ENCODE peak calls at places on chromosomes 3 and 15, in six cellular contexts. One of them, this sample, is unnamed.

GRCh38 chr3:189165092-189165491 is 6.7 kb upstream of the TPRG1 start:
- DNase-seq in NCI-H774: no peak
- DNase-seq in T-helper 2 cell: no peak
- DNase-seq in frontal cortex: no peak
- DNase-seq in Right ventricle myocardium superior: no peak
- DNase-seq in hepatic stellate cell: no peak
- DNase-seq in this sample: no peak

GRCh38 chr3:139325551-139325950 is 18.3 kb upstream of the MRPS22 start:
- DNase-seq in NCI-H774: no peak
- DNase-seq in T-helper 2 cell: no peak
- DNase-seq in frontal cortex: no peak
- DNase-seq in Right ventricle myocardium superior: no peak
- DNase-seq in hepatic stellate cell: no peak
- DNase-seq in this sample: no peak

GRCh38 chr15:90203922-90204321 is 2.8 kb downstream of the SEMA4B start:
- DNase-seq in NCI-H774: no peak
- DNase-seq in T-helper 2 cell: no peak
- DNase-seq in frontal cortex: no peak
- DNase-seq in Right ventricle myocardium superior: no peak
- DNase-seq in hepatic stellate cell: no peak
- DNase-seq in this sample: no peak

GRCh38 chr3:29318251-29318650 is 37.4 kb downstream of the RBMS3 start:
- DNase-seq in NCI-H774: no peak
- DNase-seq in T-helper 2 cell: no peak
- DNase-seq in frontal cortex: no peak
- DNase-seq in Right ventricle myocardium superior: no peak
- DNase-seq in hepatic stellate cell: no peak
- DNase-seq in this sample: no peak

GRCh38 chr3:157807286-157807685 is 298.9 kb downstream of the SHOX2 start:
- DNase-seq in NCI-H774: no peak
- DNase-seq in T-helper 2 cell: no peak
- DNase-seq in frontal cortex: no peak
- DNase-seq in Right ventricle myocardium superior: no peak
- DNase-seq in hepatic stellate cell: no peak
- DNase-seq in this sample: no peak

GRCh38 chr15:72368895-72369294 is 6.9 kb downstream of the HEXA start:
- DNase-seq in NCI-H774: no peak
- DNase-seq in T-helper 2 cell: no peak
- DNase-seq in frontal cortex: no peak
- DNase-seq in Right ventricle myocardium superior: peak
- DNase-seq in hepatic stellate cell: no peak
- DNase-seq in this sample: no peak

GRCh38 chr3:197219627-197220026 is 78.8 kb downstream of the DLG1 start:
- DNase-seq in NCI-H774: no peak
- DNase-seq in T-helper 2 cell: no peak
- DNase-seq in frontal cortex: no peak
- DNase-seq in Right ventricle myocardium superior: no peak
- DNase-seq in hepatic stellate cell: no peak
- DNase-seq in this sample: no peak

GRCh38 chr3:11764931-11765363 is 81.7 kb downstream of the TAMM41 start:
- DNase-seq in NCI-H774: no peak
- DNase-seq in T-helper 2 cell: no peak
- DNase-seq in frontal cortex: no peak
- DNase-seq in Right ventricle myocardium superior: no peak
- DNase-seq in hepatic stellate cell: peak
- DNase-seq in this sample: no peak

GRCh38 chr15:55829826-55830225 is 86.9 kb upstream of the PRTG start:
- DNase-seq in NCI-H774: no peak
- DNase-seq in T-helper 2 cell: no peak
- DNase-seq in frontal cortex: no peak
- DNase-seq in Right ventricle myocardium superior: no peak
- DNase-seq in hepatic stellate cell: no peak
- DNase-seq in this sample: no peak

GRCh38 chr3:138331143-138331894 is 1.7 kb upstream of the NME9 start:
- DNase-seq in NCI-H774: no peak
- DNase-seq in T-helper 2 cell: no peak
- DNase-seq in frontal cortex: no peak
- DNase-seq in Right ventricle myocardium superior: no peak
- DNase-seq in hepatic stellate cell: no peak
- DNase-seq in this sample: no peak

GRCh38 chr15:74228723-74229081 is 7.4 kb upstream of the CCDC33 start:
- DNase-seq in NCI-H774: no peak
- DNase-seq in T-helper 2 cell: no peak
- DNase-seq in frontal cortex: no peak
- DNase-seq in Right ventricle myocardium superior: no peak
- DNase-seq in hepatic stellate cell: no peak
- DNase-seq in this sample: no peak

GRCh38 chr3:41932511-41932910 is 29.4 kb downstream of the ULK4 start:
- DNase-seq in NCI-H774: no peak
- DNase-seq in T-helper 2 cell: no peak
- DNase-seq in frontal cortex: no peak
- DNase-seq in Right ventricle myocardium superior: no peak
- DNase-seq in hepatic stellate cell: no peak
- DNase-seq in this sample: no peak

This sample was measured in GM19239.